ENCODE peak calls at places on chromosomes 3 and 15, in eight cellular contexts. D is activated gamma-delta T cell treated with Interleukin-2 at 50 U/mL for 16 hours, J is endothelial cell, C is osteoblast, F is H4, N is GM04504, S is type B pancreatic cell, H is putamen. Y is an unnamed sample.

GRCh38 chr3:197532388-197532787 is 23.4 kb downstream of the BDH1 start:
- DNase-seq in D (no peak), J (no peak), C (peak), F (no peak), N (no peak), S (no peak), H (no peak), Y (no peak)

GRCh38 chr3:128285042-128285924 is 132.0 kb downstream of the EEFSEC start:
- DNase-seq in D (no peak), J (no peak), C (no peak), F (no peak), N (no peak), S (peak), H (no peak), Y (no peak)

GRCh38 chr3:134600166-134600670 is 50.6 kb downstream of the KY start:
- DNase-seq in D (no peak), J (no peak), C (no peak), F (peak), N (no peak), S (no peak), H (no peak), Y (no peak)

GRCh38 chr3:169678122-169678521 is 14.6 kb upstream of the MECOM start:
- DNase-seq in D (no peak), J (no peak), C (peak), F (no peak), N (no peak), S (no peak), H (no peak), Y (no peak)

GRCh38 chr3:127769284-127770081 is 52.8 kb downstream of the MGLL start:
- DNase-seq in D (no peak), J (no peak), C (no peak), F (no peak), N (no peak), S (no peak), H (no peak), Y (no peak)

GRCh38 chr3:9416139-9416780 is 18.8 kb downstream of the SETD5 start:
- DNase-seq in D (no peak), J (no peak), C (no peak), F (no peak), N (no peak), S (no peak), H (no peak), Y (no peak)

GRCh38 chr3:192747746-192748145 is 20.4 kb upstream of the FGF12 start:
- DNase-seq in D (no peak), J (no peak), C (no peak), F (no peak), N (no peak), S (no peak), H (peak), Y (no peak)

GRCh38 chr3:134619884-134620445 is 30.9 kb downstream of the KY start:
- DNase-seq in D (no peak), J (no peak), C (no peak), F (no peak), N (no peak), S (no peak), H (no peak), Y (no peak)

GRCh38 chr3:100104817-100105413 is 9.4 kb downstream of the FILIP1L start:
- DNase-seq in D (no peak), J (no peak), C (no peak), F (no peak), N (no peak), S (no peak), H (no peak), Y (no peak)

GRCh38 chr3:53750253-53751210 is 95.7 kb downstream of the CHDH start:
- DNase-seq in D (no peak), J (no peak), C (no peak), F (no peak), N (no peak), S (no peak), H (no peak), Y (no peak)

GRCh38 chr15:99467861-99468460 is 97.8 kb upstream of the MEF2A start:
- DNase-seq in D (no peak), J (no peak), C (no peak), F (no peak), N (no peak), S (no peak), H (no peak), Y (no peak)

GRCh38 chr3:35739181-35739809 is 100.0 kb downstream of the ARPP21 start:
- DNase-seq in D (no peak), J (no peak), C (no peak), F (no peak), N (no peak), S (no peak), H (no peak), Y (no peak)

GRCh38 chr3:172591876-172592771 is 68.9 kb upstream of the TNFSF10 start:
- DNase-seq in D (peak), J (no peak), C (peak), F (peak), N (no peak), S (no peak), H (no peak), Y (no peak)

GRCh38 chr3:125594581-125595011 is 701 bp downstream of the OSBPL11 start:
- DNase-seq in D (no peak), J (peak), C (peak), F (no peak), N (no peak), S (no peak), H (no peak), Y (peak)

GRCh38 chr3:98734311-98734710 is 28.8 kb upstream of the ST3GAL6 start:
- DNase-seq in D (no peak), J (no peak), C (no peak), F (no peak), N (no peak), S (no peak), H (no peak), Y (no peak)

GRCh38 chr15:86615816-86616215 is 536.1 kb downstream of the AGBL1 start:
- DNase-seq in D (no peak), J (no peak), C (no peak), F (no peak), N (no peak), S (no peak), H (no peak), Y (no peak)

GRCh38 chr15:91660174-91660649 is 193.3 kb upstream of the SLCO3A1 start:
- DNase-seq in D (no peak), J (no peak), C (no peak), F (no peak), N (no peak), S (no peak), H (no peak), Y (no peak)

GRCh38 chr15:27831384-27832262 is 267.5 kb downstream of the OCA2 start:
- DNase-seq in D (no peak), J (no peak), C (no peak), F (no peak), N (no peak), S (no peak), H (no peak), Y (no peak)

GRCh38 chr3:191775451-191776233 is 314.7 kb downstream of the PYDC2 start:
- DNase-seq in D (no peak), J (no peak), C (no peak), F (peak), N (no peak), S (no peak), H (no peak), Y (no peak)

GRCh38 chr3:178735032-178735674 is 198.9 kb downstream of the KCNMB2 start:
- DNase-seq in D (no peak), J (no peak), C (peak), F (no peak), N (no peak), S (no peak), H (no peak), Y (no peak)